ENCODE peak calls at places on chromosomes 13 and 19, in ten cellular contexts. S, D, K, J, U, W, V, P, E and N are unnamed samples. For H3K4me1, the result is how much of the 10 kb centered on the place peaks cover.

GRCh38 chr19:39524495-39524894 is 8.2 kb downstream of the EID2B start:
- DNase-seq in S (peak), U (no peak), E (no peak), P (no peak), V (no peak), K (no peak), J (no peak), D (no peak), W (peak), N (no peak)

GRCh38 chr19:56601375-56601774 is 6.3 kb downstream of the ZNF71 start:
- DNase-seq in J (no peak), W (no peak), P (no peak), K (no peak), V (no peak), S (no peak), D (no peak), E (no peak), U (no peak), N (no peak)

GRCh38 chr19:19211499-19212432 is at the start of gene NCAN:
- DNase-seq in K (no peak), P (no peak), D (no peak), W (no peak), V (no peak), J (no peak), U (peak), E (no peak), S (no peak), N (no peak)

GRCh38 chr13:29362849-29363604 is 232.5 kb downstream of the SLC7A1 start:
- DNase-seq in J (peak), D (no peak), V (no peak), U (peak), P (no peak), S (peak), K (peak), E (no peak), W (peak), N (no peak)

GRCh38 chr19:4183967-4184717 is 1.7 kb downstream of the ANKRD24 start:
- DNase-seq in P (no peak), V (no peak), J (no peak), W (no peak), D (peak), U (no peak), K (no peak), E (no peak), S (no peak), N (no peak)

GRCh38 chr19:8113017-8113416 is 36.4 kb downstream of the FBN3 start:
- DNase-seq in S (no peak), E (no peak), K (no peak), W (no peak), D (no peak), V (no peak), P (no peak), J (no peak), U (no peak), N (no peak)

GRCh38 chr13:88622362-88622973 is 951.3 kb downstream of the SLITRK5 start:
- DNase-seq in V (no peak), W (no peak), J (no peak), P (no peak), K (no peak), U (no peak), D (no peak), E (no peak), S (no peak), N (no peak)

GRCh38 chr19:43229315-43229714 is 23.9 kb upstream of the PSG4 start:
- DNase-seq in D (no peak), P (no peak), K (peak), W (peak), U (no peak), J (no peak), V (no peak), S (no peak), E (no peak), N (no peak)

GRCh38 chr13:30169442-30169841 is 137.9 kb downstream of the KATNAL1 start:
- DNase-seq in E (no peak), S (no peak), P (no peak), V (no peak), U (no peak), D (no peak), K (no peak), W (no peak), J (no peak), N (no peak)

GRCh38 chr13:95184317-95184716 is 116.9 kb downstream of the ABCC4 start:
- DNase-seq in E (no peak), D (no peak), S (no peak), J (no peak), P (no peak), V (no peak), K (no peak), W (no peak), U (no peak), N (no peak)

GRCh38 chr13:90867336-90867683 is 480.2 kb upstream of the MIR17HG start:
- DNase-seq in K (peak), S (peak), D (peak), U (peak), E (peak), P (peak), W (peak), J (no peak), V (peak), N (peak)

GRCh38 chr19:51824603-51825002 is 29.6 kb downstream of the FPR3 start:
- DNase-seq in S (peak), K (no peak), P (no peak), W (no peak), J (no peak), E (no peak), D (no peak), U (no peak), V (no peak), N (no peak)

GRCh38 chr19:13920940-13921744 is 15.1 kb downstream of the CC2D1A start:
- DNase-seq in K (peak), P (no peak), W (peak), V (no peak), J (no peak), S (no peak), E (no peak), U (no peak), D (no peak), N (no peak)

GRCh38 chr19:28710278-28710677 is 502.7 kb downstream of the UQCRFS1 start:
- DNase-seq in P (no peak), E (no peak), V (no peak), D (no peak), U (peak), K (peak), S (no peak), J (no peak), W (peak), N (no peak)

GRCh38 chr19:56094449-56094848 is 26.6 kb downstream of the ZNF787 start:
- DNase-seq in W (no peak), J (no peak), P (no peak), S (no peak), E (no peak), D (no peak), V (no peak), K (no peak), U (no peak), N (no peak)

GRCh38 chr13:52998290-52998876 is 30.2 kb upstream of the OLFM4 start:
- DNase-seq in K (no peak), E (no peak), P (no peak), W (no peak), J (no peak), V (no peak), U (no peak), S (no peak), D (no peak), N (no peak)

GRCh38 chr19:4267101-4267900 is 11.8 kb upstream of the SHD start:
- DNase-seq in U (peak), S (peak), W (peak), P (peak), V (no peak), E (no peak), D (peak), J (peak), K (peak), N (peak)

GRCh38 chr13:49495783-49496762 is at the start of gene PHF11:
- DNase-seq in K (peak), U (peak), D (peak), W (peak), V (peak), J (peak), P (peak), E (peak), S (peak), N (peak)

GRCh38 chr13:73061478-73062275 is 2.9 kb downstream of the KLF5 start:
- DNase-seq in E (no peak), D (no peak), S (no peak), P (no peak), V (no peak), K (no peak), W (no peak), U (no peak), J (no peak), N (no peak)

GRCh38 chr13:50222569-50223332 is 207.5 kb downstream of the KCNRG start:
- DNase-seq in W (no peak), E (peak), D (peak), S (peak), J (peak), V (peak), K (no peak), U (no peak), P (peak), N (peak)

GRCh38 chr13:99015606-99016520 is 38.0 kb upstream of the DOCK9 start:
- DNase-seq in P (no peak), W (no peak), V (no peak), K (no peak), D (no peak), E (no peak), J (no peak), S (no peak), U (no peak), N (no peak)

GRCh38 chr13:32914686-32915085 is 101.5 kb upstream of the KL start:
- DNase-seq in W (no peak), J (no peak), D (no peak), S (no peak), P (no peak), E (no peak), V (no peak), U (no peak), K (no peak), N (no peak)

GRCh38 chr19:13812544-13812943 is 17.3 kb downstream of the ZSWIM4 start:
- DNase-seq in P (no peak), U (no peak), D (no peak), J (no peak), V (no peak), K (no peak), E (no peak), S (no peak), W (no peak), N (no peak)

GRCh38 chr13:98549006-98549727 is 27.7 kb downstream of the STK24 start:
- DNase-seq in W (peak), E (no peak), S (no peak), J (no peak), P (no peak), K (no peak), U (no peak), V (no peak), D (no peak), N (no peak)

DNA sequence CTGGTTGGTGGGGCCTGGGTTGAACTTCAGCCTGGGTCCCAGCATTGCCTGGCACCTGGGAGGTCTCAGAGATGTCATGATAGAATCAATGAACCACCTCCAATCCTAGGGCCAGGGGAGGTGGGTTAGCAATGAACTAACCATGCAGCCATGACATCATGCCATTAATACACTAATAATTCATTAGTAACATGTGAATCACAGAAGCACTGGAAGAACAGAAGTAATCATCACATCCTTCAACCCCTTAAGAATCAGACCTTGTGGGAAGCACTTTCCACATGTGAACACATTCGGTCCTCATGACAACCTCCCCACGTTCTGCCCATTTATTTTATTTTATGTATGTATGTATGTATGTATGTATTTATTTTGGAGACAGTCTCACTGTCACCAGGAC is 6.9 kb downstream of the NOSIP start:
- DNase-seq in V (no peak), S (no peak), U (no peak), K (no peak), J (no peak), W (no peak), P (no peak), D (no peak), E (no peak), N (no peak)
- H3K4me1 ChIP-seq in V (under half), S (under half), U (under half), K (under half), J (under half), W (under half), P (under half), D (half or more), E (under half), N (under half)

DNA sequence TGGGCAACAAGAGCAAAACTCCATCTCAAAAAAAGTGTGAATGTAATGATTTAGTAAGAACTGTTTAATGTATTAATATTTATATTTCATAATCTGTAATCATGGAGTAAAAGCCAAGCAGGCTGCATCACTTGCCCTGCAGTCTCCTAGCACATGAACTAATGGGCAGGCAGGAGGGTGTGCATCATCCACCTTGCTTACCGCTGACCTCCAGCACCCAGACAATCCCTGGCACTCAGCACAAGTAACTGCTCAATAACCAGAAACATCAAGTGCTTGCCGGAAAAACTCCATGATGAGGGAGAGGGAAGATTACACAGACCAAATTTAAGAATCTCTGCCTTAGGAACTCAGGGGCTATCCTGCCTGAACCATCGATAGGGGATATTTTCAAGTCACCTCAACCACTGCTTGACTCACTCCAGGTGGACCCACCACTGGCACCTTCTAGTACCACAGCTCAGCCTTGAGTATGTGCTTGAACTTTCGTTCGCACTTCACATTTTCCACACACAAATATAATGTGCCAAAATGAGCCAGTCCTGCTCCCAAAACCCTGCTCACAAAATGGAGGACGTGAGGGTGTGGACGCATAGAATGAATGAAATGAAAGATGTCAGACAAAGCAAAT is 18.6 kb downstream of the BRD4 start:
- DNase-seq in S (no peak), P (no peak), J (no peak), U (no peak), V (no peak), D (no peak), K (no peak), E (no peak), W (no peak), N (no peak)
- H3K4me1 ChIP-seq in S (under half), P (half or more), J (under half), U (under half), V (under half), D (half or more), K (under half), E (half or more), W (half or more), N (under half)

DNA sequence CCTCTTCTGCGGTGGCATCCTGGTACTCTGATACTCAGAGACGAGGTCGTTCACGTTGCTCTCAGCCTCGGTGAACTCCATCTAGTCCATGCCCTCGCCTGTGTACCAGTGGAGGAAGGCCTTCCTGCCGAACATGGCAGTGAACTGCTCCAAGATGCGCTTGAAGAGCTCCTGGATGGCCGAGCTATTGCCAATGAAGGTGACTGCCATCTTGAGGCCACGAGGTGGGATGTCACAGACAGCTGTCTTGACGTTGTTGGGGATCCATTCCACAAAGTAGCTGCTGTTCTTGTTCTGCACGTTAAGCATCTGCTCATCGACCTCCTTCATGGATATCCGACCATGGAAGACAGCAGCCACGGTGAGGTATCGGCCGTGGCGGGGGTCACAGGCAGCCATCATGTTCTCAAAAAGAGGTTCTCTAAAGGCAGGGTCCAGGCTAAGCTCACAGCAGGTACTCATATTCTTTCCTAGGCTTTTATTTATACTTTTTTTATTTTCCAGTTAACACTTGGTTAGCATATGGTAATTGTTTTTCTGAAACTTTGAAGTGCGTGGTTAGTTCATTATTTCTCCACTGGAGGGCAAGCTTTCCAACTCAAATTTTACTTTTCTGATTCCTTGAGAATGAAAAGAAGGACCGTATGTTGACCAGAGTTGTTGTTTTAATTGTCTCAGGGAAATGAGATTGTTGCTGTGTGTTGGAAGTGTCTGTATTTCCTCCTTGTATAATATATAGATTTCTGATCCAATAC is 72.4 kb upstream of the RGCC start:
- DNase-seq in S (no peak), V (no peak), D (no peak), E (no peak), K (peak), J (no peak), U (peak), P (no peak), W (no peak), N (no peak)
- H3K4me1 ChIP-seq in S (under half), V (under half), D (under half), E (under half), K (under half), J (under half), U (under half), P (under half), W (under half), N (under half)

DNA sequence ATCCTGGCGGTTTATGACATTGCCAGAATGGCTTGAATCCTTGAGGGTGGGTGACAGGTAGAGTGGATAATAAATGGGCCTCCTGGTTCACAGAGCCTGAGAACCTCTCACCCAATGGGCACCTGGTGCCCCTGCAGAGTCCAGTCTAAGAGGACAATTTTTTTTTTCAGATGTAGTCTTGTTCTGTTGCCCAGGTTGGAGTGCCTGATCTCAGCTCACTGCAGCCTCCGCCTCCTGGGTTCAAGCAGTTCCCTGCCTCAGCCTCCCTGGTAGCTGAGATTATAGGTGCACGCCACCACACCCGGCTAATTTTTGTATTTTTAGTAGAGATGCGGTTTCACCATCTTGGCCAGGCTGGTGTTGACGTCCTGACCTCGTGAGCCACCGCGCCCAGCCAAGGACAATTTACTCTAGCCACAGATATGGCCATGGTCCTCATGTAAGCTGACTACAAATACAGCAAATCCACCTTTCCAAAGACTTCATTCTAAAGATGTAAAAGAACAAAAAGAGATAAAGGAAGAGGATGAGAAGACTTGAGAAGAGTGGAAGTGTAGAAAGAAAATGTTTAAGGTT is 33.0 kb downstream of the COL4A2 start:
- DNase-seq in V (no peak), U (no peak), S (peak), D (no peak), J (no peak), K (no peak), W (no peak), E (no peak), P (peak), N (no peak)
- H3K4me1 ChIP-seq in V (under half), U (under half), S (under half), D (under half), J (under half), K (under half), W (under half), E (half or more), P (half or more), N (under half)

GRCh38 chr19:2613507-2614295 is 88.8 kb downstream of the GNG7 start:
- DNase-seq in V (no peak), W (no peak), U (peak), S (peak), D (peak), P (no peak), K (peak), E (no peak), J (no peak), N (no peak)
- H3K4me1 ChIP-seq in V (under half), W (under half), U (under half), S (under half), D (under half), P (under half), K (under half), E (under half), J (under half), N (under half)

DNA sequence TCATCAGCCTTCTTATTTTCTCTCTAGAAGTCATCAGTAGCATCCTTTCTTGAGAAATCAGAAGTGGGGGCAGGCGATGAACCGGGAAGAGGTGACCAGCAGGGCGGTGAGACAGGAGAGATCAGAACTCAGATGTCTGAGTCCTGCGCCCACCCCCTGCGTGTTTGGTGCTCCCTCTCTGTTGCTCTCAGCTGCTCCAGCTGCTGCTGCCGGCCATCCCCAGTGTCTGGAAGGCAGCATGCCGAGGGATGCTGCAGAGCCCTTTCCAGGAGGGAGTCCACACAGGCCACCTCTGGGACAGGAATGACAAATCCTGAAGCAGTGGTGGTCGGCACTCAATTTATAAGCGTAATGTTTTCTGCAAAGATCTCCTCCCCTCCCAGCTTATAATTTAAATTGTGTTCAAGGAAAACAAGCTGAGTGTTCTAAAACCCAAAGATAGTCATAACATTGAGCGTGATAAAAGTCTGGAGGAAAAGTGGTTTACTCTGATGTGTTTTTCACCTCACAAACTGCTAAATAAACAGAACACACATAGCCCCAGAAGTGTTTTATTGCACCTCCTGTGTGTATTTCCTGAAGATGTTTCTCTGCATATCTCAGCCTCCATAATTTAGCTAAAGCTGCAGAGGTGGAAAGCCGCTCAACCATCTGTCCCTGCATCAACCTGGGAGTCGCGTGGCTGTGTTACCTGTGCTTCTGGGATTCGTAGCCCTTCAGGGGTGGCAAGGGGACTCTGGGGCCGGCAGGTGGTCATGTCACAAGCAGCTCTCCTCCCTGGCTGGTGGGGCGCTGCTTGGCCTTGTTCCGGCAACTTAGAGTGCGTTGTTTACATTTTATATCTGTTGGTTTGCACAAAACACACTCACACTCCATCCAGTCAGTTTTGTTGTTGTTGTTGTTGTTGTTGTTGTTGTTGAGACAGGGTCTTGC is 191.2 kb downstream of the USP12 start:
- DNase-seq in V (no peak), J (no peak), P (no peak), E (no peak), U (no peak), K (no peak), S (no peak), D (no peak), W (no peak), N (no peak)
- H3K4me1 ChIP-seq in V (under half), J (under half), P (under half), E (under half), U (under half), K (under half), S (under half), D (under half), W (half or more), N (under half)